ENCODE peak calls at places on chromosomes 13 and 19, in six cellular contexts. D, S, L, W, U and C are unnamed samples.

GRCh38 chr13:25945596-25945995 is 106.2 kb downstream of the SHISA2 start:
- DNase-seq in U (no peak), L (no peak), S (peak; percentile 61), D (no peak), W (no peak), C (no peak)

GRCh38 chr13:113852536-113853517 is 11.0 kb downstream of the GAS6 start:
- DNase-seq in D (peak; percentile 45), W (no peak), L (no peak), S (peak; percentile 69), U (peak; percentile 16), C (no peak)

GRCh38 chr19:43148233-43148632 is 38.1 kb downstream of the PSG5 start:
- DNase-seq in W (no peak), D (no peak), L (no peak), U (no peak), S (no peak), C (peak; percentile 98)

GRCh38 chr13:36713842-36714241 is 40.0 kb downstream of the SERTM1 start:
- DNase-seq in L (no peak), D (no peak), W (no peak), S (no peak), U (no peak), C (peak; percentile 3)

GRCh38 chr13:42110410-42111155 is 62.1 kb downstream of the DGKH start:
- DNase-seq in S (no peak), D (no peak), W (no peak), L (peak; percentile 61), U (peak; percentile 32), C (peak; percentile 42)

GRCh38 chr13:63409791-63410351 is 1994.2 kb upstream of the PCDH20 start:
- DNase-seq in S (no peak), D (no peak), U (no peak), W (no peak), L (no peak), C (no peak)

GRCh38 chr13:79457390-79457789 is 23.6 kb upstream of the NDFIP2 start:
- DNase-seq in W (no peak), U (no peak), L (no peak), S (no peak), D (no peak), C (no peak)

GRCh38 chr19:48480476-48481190 is 11.5 kb downstream of the CYTH2 start:
- DNase-seq in U (peak; percentile 48), W (peak; percentile 63), S (peak; percentile 90), L (no peak), D (no peak), C (no peak)

DNA sequence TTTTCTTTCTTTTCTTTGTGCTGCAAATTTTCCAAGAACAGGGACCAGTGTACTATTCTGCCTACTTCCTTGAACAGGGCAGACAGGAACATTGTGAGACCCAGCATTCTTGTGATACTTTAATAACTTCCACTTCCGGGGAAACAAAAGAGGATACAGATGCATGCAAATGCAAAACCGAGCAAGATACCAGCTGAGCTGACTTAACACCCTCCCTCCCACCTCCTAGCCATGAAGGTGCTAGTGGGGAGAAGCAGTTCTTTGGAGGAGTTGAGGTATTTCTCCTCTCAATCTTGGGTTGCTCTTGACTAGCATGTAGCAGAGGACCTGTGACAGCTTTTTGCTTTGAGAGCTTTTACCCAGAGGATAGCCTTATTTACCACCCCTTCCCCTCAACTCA is 111.2 kb downstream of the KLF5 start:
- DNase-seq in W (no peak), U (no peak), S (no peak), L (no peak), D (no peak), C (peak; percentile 33)
- TF ChIP-seq CTCF in W (no peak), U (no peak), S (no peak), L (no peak), D (no peak), C (no peak)

GRCh38 chr13:45074721-45075120 is 45.6 kb upstream of the GTF2F2 start:
- DNase-seq in S (no peak), U (no peak), L (no peak), W (no peak), D (no peak), C (no peak)
- H3K27ac ChIP-seq in S (no peak overlapping the region), U (no peak overlapping the region), L (no peak overlapping the region), W (no peak overlapping the region), D (no peak overlapping the region), C (no peak overlapping the region)

DNA sequence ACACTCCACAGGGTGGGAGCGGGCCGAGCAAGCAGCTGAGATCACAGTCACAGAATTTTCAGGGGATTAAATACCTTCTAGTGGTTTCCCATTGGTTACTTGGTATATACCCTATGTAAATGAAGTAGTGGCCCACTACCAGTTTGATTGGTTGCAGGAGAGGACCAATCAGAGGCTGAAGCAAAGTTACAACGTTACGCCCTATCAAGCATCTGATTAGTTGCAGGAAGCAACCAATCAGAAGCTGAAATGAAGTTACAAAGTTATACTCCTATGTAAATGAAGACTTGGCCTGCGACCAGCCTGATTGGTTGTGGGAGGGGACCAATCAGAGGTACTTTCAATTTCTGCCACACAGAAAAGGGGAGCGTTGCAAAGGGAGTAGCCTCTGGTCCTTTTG is 474.0 kb downstream of the COG6 start:
- DNase-seq in U (no peak), W (no peak), D (no peak), S (no peak), L (no peak), C (no peak)
- H3K4me1 ChIP-seq in U (peaks cover 3% of the 10 kb centered on the region), W (no peaks in the 10 kb centered on the region), D (peaks cover 5% of the 10 kb centered on the region), S (no peaks in the 10 kb centered on the region), L (no peaks in the 10 kb centered on the region), C (peaks cover 8% of the 10 kb centered on the region)

GRCh38 chr19:4067396-4068057 is 828 bp upstream of the ZBTB7A start:
- DNase-seq in D (peak; percentile 67), U (no peak), S (peak; percentile 90), W (peak; percentile 46), L (peak; percentile 50), C (no peak)
- TF ChIP-seq CTCF in D (no peak), U (no peak), S (no peak), W (no peak), L (no peak), C (no peak)